ENCODE peak calls at places on chromosomes 6 and 20, in six cellular contexts. X is MM.1S, W is cardiac muscle cell, M is heart right ventricle, L is fibroblast of lung, T is OCI-LY7. S is an unnamed sample.

GRCh38 chr6:30494275-30494990 is 5.1 kb downstream of the HLA-E start:
- DNase-seq in X (no peak), W (no peak), M (no peak), L (no peak), T (no peak), S (no peak)

GRCh38 chr6:98838027-98838426 is 3.7 kb downstream of the POU3F2 start:
- DNase-seq in X (no peak), W (no peak), M (no peak), L (no peak), T (no peak), S (no peak)

GRCh38 chr6:73798592-73798991 is 102.6 kb downstream of the CD109 start:
- DNase-seq in X (no peak), W (no peak), M (no peak), L (peak; percentile 96), T (no peak), S (no peak)

GRCh38 chr20:45985573-45985972 is 13.6 kb upstream of the ZNF335 start:
- DNase-seq in X (no peak), W (no peak), M (no peak), L (no peak), T (no peak), S (no peak)

GRCh38 chr6:15453622-15454021 is 207.8 kb downstream of the JARID2 start:
- DNase-seq in X (no peak), W (no peak), M (no peak), L (no peak), T (no peak), S (no peak)

GRCh38 chr6:38933426-38933825 is 115.2 kb upstream of the GLP1R start:
- DNase-seq in X (peak; percentile 13), W (no peak), M (no peak), L (peak; percentile 13), T (no peak), S (peak; percentile 20)

GRCh38 chr20:62740286-62741141 is 31.9 kb downstream of the NTSR1 start:
- DNase-seq in X (peak; percentile 77), W (no peak), M (peak; percentile 16), L (peak; percentile 82), T (no peak), S (no peak)

GRCh38 chr6:73234732-73235131 is 9.4 kb upstream of the KHDC1L start:
- DNase-seq in X (no peak), W (no peak), M (no peak), L (peak; percentile 79), T (no peak), S (no peak)

GRCh38 chr6:43074847-43075741 is 1.0 kb upstream of the PTK7 start:
- DNase-seq in X (no peak), W (no peak), M (no peak), L (peak; percentile 88), T (no peak), S (no peak)

GRCh38 chr20:36541227-36542018 is at the start of gene MYL9:
- DNase-seq in X (no peak), W (peak; percentile 96), M (peak; percentile 94), L (peak; percentile 80), T (no peak), S (no peak)

GRCh38 chr6:126720326-126720725 is 380.4 kb downstream of the CENPW start:
- DNase-seq in X (peak; percentile 54), W (no peak), M (no peak), L (peak; percentile 68), T (no peak), S (no peak)

GRCh38 chr20:62426678-62427077 is 661 bp downstream of the RBBP8NL start:
- DNase-seq in X (no peak), W (peak; percentile 73), M (no peak), L (no peak), T (no peak), S (no peak)

GRCh38 chr20:7151666-7152065 is 384.2 kb downstream of the BMP2 start:
- DNase-seq in X (no peak), W (no peak), M (no peak), L (no peak), T (no peak), S (no peak)

GRCh38 chr20:51341581-51341980 is 200.9 kb downstream of the NFATC2 start:
- DNase-seq in X (no peak), W (no peak), M (no peak), L (peak; percentile 42), T (no peak), S (no peak)

GRCh38 chr6:75409286-75409685 is 84.3 kb downstream of the FILIP1 start:
- DNase-seq in X (no peak), W (no peak), M (no peak), L (peak; percentile 46), T (no peak), S (no peak)

GRCh38 chr6:111823831-111824607 is 49.2 kb downstream of the FYN start:
- DNase-seq in X (no peak), W (no peak), M (no peak), L (peak; percentile 85), T (no peak), S (no peak)

GRCh38 chr6:56349196-56349595 is 101.8 kb upstream of the COL21A1 start:
- DNase-seq in X (peak; percentile 56), W (no peak), M (no peak), L (peak; percentile 57), T (no peak), S (no peak)

GRCh38 chr6:36984581-36985383 is 1.2 kb downstream of the MTCH1 start:
- DNase-seq in X (no peak), W (peak; percentile 54), M (no peak), L (peak; percentile 79), T (no peak), S (peak; percentile 51)

GRCh38 chr6:37134622-37135191 is 35.2 kb upstream of the PIM1 start:
- DNase-seq in X (no peak), W (no peak), M (no peak), L (peak; percentile 94), T (no peak), S (no peak)

GRCh38 chr6:108874470-108875160 is 26.4 kb downstream of the ARMC2 start:
- DNase-seq in X (peak; percentile 84), W (no peak), M (no peak), L (peak; percentile 42), T (no peak), S (no peak)

GRCh38 chr20:18428490-18429173 is 38.2 kb downstream of the DZANK1 start:
- DNase-seq in X (no peak), W (no peak), M (peak; percentile 23), L (peak; percentile 66), T (no peak), S (no peak)

GRCh38 chr6:16783485-16783884 is 22.2 kb upstream of the ATXN1 start:
- DNase-seq in X (no peak), W (no peak), M (no peak), L (no peak), T (no peak), S (no peak)

GRCh38 chr6:28446818-28447511 is 3.7 kb upstream of the ZSCAN23 start:
- DNase-seq in X (no peak), W (peak; percentile 46), M (no peak), L (peak; percentile 13), T (no peak), S (peak; percentile 42)

GRCh38 chr6:159213401-159213800 is 44.2 kb downstream of the FNDC1 start:
- DNase-seq in X (no peak), W (no peak), M (no peak), L (peak; percentile 6), T (no peak), S (no peak)

GRCh38 chr6:131029661-131030297 is 33.3 kb downstream of the EPB41L2 start:
- DNase-seq in X (no peak), W (peak; percentile 12), M (no peak), L (peak; percentile 67), T (no peak), S (no peak)

DNA sequence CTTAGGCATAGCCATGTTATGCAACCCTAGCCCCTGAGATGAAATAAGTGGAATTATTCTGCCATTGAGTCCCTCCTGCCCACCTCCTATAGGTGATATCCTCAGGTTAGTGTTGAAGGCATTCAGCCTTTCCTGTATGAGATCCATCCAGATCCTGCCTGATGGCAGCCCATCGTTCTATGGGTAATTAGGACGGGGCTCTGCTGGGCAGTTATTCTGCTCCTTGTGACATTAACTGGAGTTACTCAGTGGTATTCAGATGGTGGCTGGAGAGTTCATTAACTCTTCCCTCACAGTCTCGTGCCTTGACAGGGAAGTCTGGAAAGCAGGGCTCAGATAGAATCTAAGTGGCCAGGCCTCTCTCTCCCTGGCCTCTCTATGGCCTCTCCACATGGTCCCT is 9.3 kb upstream of the GMDS start:
- DNase-seq in X (no peak), W (no peak), M (no peak), L (no peak), T (no peak), S (no peak)
- H3K4me3 ChIP-seq in X (no peak overlapping the region), W (no peak overlapping the region), M (no peak overlapping the region), L (no peak overlapping the region), T (no peak overlapping the region), S (no peak overlapping the region)

GRCh38 chr6:116111552-116112528 is 11.2 kb downstream of the NT5DC1 start:
- DNase-seq in X (peak; percentile 36), W (peak; percentile 60), M (no peak), L (peak; percentile 42), T (peak; percentile 47), S (peak; percentile 63)

GRCh38 chr6:116120430-116120829 is 5.5 kb downstream of the COL10A1 start:
- DNase-seq in X (no peak), W (no peak), M (no peak), L (no peak), T (no peak), S (no peak)

GRCh38 chr6:116113386-116113785 is 12.5 kb downstream of the COL10A1 start:
- DNase-seq in X (no peak), W (no peak), M (no peak), L (no peak), T (no peak), S (no peak)

GRCh38 chr6:116118608-116119007 is 7.3 kb downstream of the COL10A1 start:
- DNase-seq in X (no peak), W (no peak), M (no peak), L (no peak), T (no peak), S (no peak)

GRCh38 chr6:116115781-116116180 is 10.2 kb downstream of the COL10A1 start:
- DNase-seq in X (no peak), W (no peak), M (no peak), L (peak; percentile 18), T (no peak), S (no peak)
- TF ChIP-seq CTCF in X (peak; percentile 25), W (peak; percentile 36), M (no peak), L (peak; percentile 46), T (peak; percentile 70), S (peak; percentile 31)

GRCh38 chr6:52574709-52575489 is 2.0 kb downstream of the TRAM2 start:
- DNase-seq in X (peak; percentile 89), W (no peak), M (no peak), L (peak; percentile 67), T (no peak), S (no peak)
- H3K4me1 ChIP-seq in X (peaks cover 35% of the 10 kb centered on the region), W (peaks cover 46% of the 10 kb centered on the region), M (peaks cover 73% of the 10 kb centered on the region), L (peaks cover 28% of the 10 kb centered on the region), T (peaks cover 65% of the 10 kb centered on the region), S (peaks cover 26% of the 10 kb centered on the region)

GRCh38 chr20:25195962-25196700 is 619 bp downstream of the ENTPD6 start:
- DNase-seq in X (peak; percentile 18), W (peak; percentile 42), M (peak; percentile 25), L (no peak), T (no peak), S (peak; percentile 54)

GRCh38 chr20:25196701-25197120 is 1.2 kb downstream of the ENTPD6 start:
- DNase-seq in X (peak; percentile 24), W (peak; percentile 35), M (no peak), L (no peak), T (no peak), S (no peak)

GRCh38 chr20:25197870-25198190 is 2.3 kb downstream of the ENTPD6 start:
- DNase-seq in X (no peak), W (no peak), M (no peak), L (no peak), T (no peak), S (no peak)

GRCh38 chr20:25198663-25199363 is 3.3 kb downstream of the ENTPD6 start:
- DNase-seq in X (no peak), W (no peak), M (no peak), L (no peak), T (no peak), S (peak; percentile 49)

GRCh38 chr20:25197173-25197869 is 1.8 kb downstream of the ENTPD6 start:
- DNase-seq in X (peak; percentile 21), W (no peak), M (no peak), L (no peak), T (no peak), S (no peak)
- H3K4me3 ChIP-seq in X (peak overlapping the region; percentile 90), W (no peak overlapping the region), M (peak overlapping the region; percentile 91), L (no peak overlapping the region), T (no peak overlapping the region), S (no peak overlapping the region)

S was measured in BE2C.